ENCODE peak calls at places on chromosomes 7 and 10, in eight cellular contexts. One of them, this sample, is unnamed.
A peak's percentile ranks its signal among the peaks of the same experiment; 100 is the strongest.

GRCh38 chr7:149440222-149440621 is 20.6 kb downstream of the ZNF777 start:
- DNase-seq in iPS DF 19.7: no peak
- DNase-seq in NCI-H1105: no peak
- DNase-seq in C1 segment of cervical spinal cord: no peak
- DNase-seq in breast epithelium: no peak
- DNase-seq in AML-193: no peak
- DNase-seq in NCI-H82: no peak
- DNase-seq in T-helper 9 cell: no peak
- DNase-seq in this sample: no peak

GRCh38 chr10:113616244-113617074 is 47.4 kb downstream of the NRAP start:
- DNase-seq in iPS DF 19.7: no peak
- DNase-seq in NCI-H1105: peak; percentile 3
- DNase-seq in C1 segment of cervical spinal cord: no peak
- DNase-seq in breast epithelium: no peak
- DNase-seq in AML-193: peak; percentile 10
- DNase-seq in NCI-H82: no peak
- DNase-seq in T-helper 9 cell: no peak
- DNase-seq in this sample: peak; percentile 46

GRCh38 chr7:157875230-157876179 is 538.7 kb downstream of the DNAJB6 start:
- DNase-seq in iPS DF 19.7: no peak
- DNase-seq in NCI-H1105: no peak
- DNase-seq in C1 segment of cervical spinal cord: no peak
- DNase-seq in breast epithelium: no peak
- DNase-seq in AML-193: no peak
- DNase-seq in NCI-H82: peak; percentile 11
- DNase-seq in T-helper 9 cell: peak; percentile 26
- DNase-seq in this sample: peak; percentile 3

GRCh38 chr7:43071604-43072003 is 40.8 kb upstream of the HECW1 start:
- DNase-seq in iPS DF 19.7: peak; percentile 69
- DNase-seq in NCI-H1105: no peak
- DNase-seq in C1 segment of cervical spinal cord: no peak
- DNase-seq in breast epithelium: no peak
- DNase-seq in AML-193: peak; percentile 0
- DNase-seq in NCI-H82: peak; percentile 25
- DNase-seq in T-helper 9 cell: no peak
- DNase-seq in this sample: peak; percentile 25

GRCh38 chr7:135785065-135785464 is 36.5 kb upstream of the FAM180A start:
- DNase-seq in iPS DF 19.7: no peak
- DNase-seq in NCI-H1105: no peak
- DNase-seq in C1 segment of cervical spinal cord: no peak
- DNase-seq in breast epithelium: no peak
- DNase-seq in AML-193: no peak
- DNase-seq in NCI-H82: no peak
- DNase-seq in T-helper 9 cell: no peak
- DNase-seq in this sample: no peak

GRCh38 chr10:124875596-124875995 is 66.3 kb upstream of the ZRANB1 start:
- DNase-seq in iPS DF 19.7: no peak
- DNase-seq in NCI-H1105: no peak
- DNase-seq in C1 segment of cervical spinal cord: no peak
- DNase-seq in breast epithelium: no peak
- DNase-seq in AML-193: no peak
- DNase-seq in NCI-H82: peak; percentile 20
- DNase-seq in T-helper 9 cell: no peak
- DNase-seq in this sample: peak; percentile 74

GRCh38 chr7:4174451-4174850 is 507.6 kb upstream of the FOXK1 start:
- DNase-seq in iPS DF 19.7: no peak
- DNase-seq in NCI-H1105: no peak
- DNase-seq in C1 segment of cervical spinal cord: no peak
- DNase-seq in breast epithelium: no peak
- DNase-seq in AML-193: no peak
- DNase-seq in NCI-H82: no peak
- DNase-seq in T-helper 9 cell: no peak
- DNase-seq in this sample: no peak

GRCh38 chr7:84372155-84372621 is 177.6 kb upstream of the SEMA3A start:
- DNase-seq in iPS DF 19.7: no peak
- DNase-seq in NCI-H1105: no peak
- DNase-seq in C1 segment of cervical spinal cord: no peak
- DNase-seq in breast epithelium: no peak
- DNase-seq in AML-193: no peak
- DNase-seq in NCI-H82: peak; percentile 80
- DNase-seq in T-helper 9 cell: no peak
- DNase-seq in this sample: peak; percentile 96

GRCh38 chr10:88965016-88965415 is 12.4 kb upstream of the ACTA2 start:
- DNase-seq in iPS DF 19.7: no peak
- DNase-seq in NCI-H1105: no peak
- DNase-seq in C1 segment of cervical spinal cord: no peak
- DNase-seq in breast epithelium: no peak
- DNase-seq in AML-193: no peak
- DNase-seq in NCI-H82: no peak
- DNase-seq in T-helper 9 cell: no peak
- DNase-seq in this sample: peak; percentile 18

GRCh38 chr10:30705625-30706149 is 76.1 kb upstream of the LYZL2 start:
- DNase-seq in iPS DF 19.7: no peak
- DNase-seq in NCI-H1105: no peak
- DNase-seq in C1 segment of cervical spinal cord: no peak
- DNase-seq in breast epithelium: no peak
- DNase-seq in AML-193: no peak
- DNase-seq in NCI-H82: no peak
- DNase-seq in T-helper 9 cell: no peak
- DNase-seq in this sample: no peak

GRCh38 chr10:123958221-123958620 is 66.6 kb upstream of the CPXM2 start:
- DNase-seq in iPS DF 19.7: no peak
- DNase-seq in NCI-H1105: no peak
- DNase-seq in C1 segment of cervical spinal cord: no peak
- DNase-seq in breast epithelium: no peak
- DNase-seq in AML-193: no peak
- DNase-seq in NCI-H82: no peak
- DNase-seq in T-helper 9 cell: no peak
- DNase-seq in this sample: no peak

GRCh38 chr10:71234017-71234894 is 21.9 kb downstream of the UNC5B start:
- DNase-seq in iPS DF 19.7: no peak
- DNase-seq in NCI-H1105: no peak
- DNase-seq in C1 segment of cervical spinal cord: no peak
- DNase-seq in breast epithelium: no peak
- DNase-seq in AML-193: peak; percentile 43
- DNase-seq in NCI-H82: no peak
- DNase-seq in T-helper 9 cell: no peak
- DNase-seq in this sample: no peak

GRCh38 chr10:5647507-5648240 is 18.7 kb downstream of the ASB13 start:
- DNase-seq in iPS DF 19.7: no peak
- DNase-seq in NCI-H1105: no peak
- DNase-seq in C1 segment of cervical spinal cord: no peak
- DNase-seq in breast epithelium: no peak
- DNase-seq in AML-193: no peak
- DNase-seq in NCI-H82: no peak
- DNase-seq in T-helper 9 cell: no peak
- DNase-seq in this sample: no peak

GRCh38 chr7:128257458-128257857 is 16.4 kb downstream of the LEP start:
- DNase-seq in iPS DF 19.7: no peak
- DNase-seq in NCI-H1105: no peak
- DNase-seq in C1 segment of cervical spinal cord: no peak
- DNase-seq in breast epithelium: no peak
- DNase-seq in AML-193: no peak
- DNase-seq in NCI-H82: no peak
- DNase-seq in T-helper 9 cell: no peak
- DNase-seq in this sample: no peak

GRCh38 chr10:78264361-78264760 is 230.7 kb downstream of the RPS24 start:
- DNase-seq in iPS DF 19.7: no peak
- DNase-seq in NCI-H1105: no peak
- DNase-seq in C1 segment of cervical spinal cord: peak; percentile 22
- DNase-seq in breast epithelium: no peak
- DNase-seq in AML-193: no peak
- DNase-seq in NCI-H82: no peak
- DNase-seq in T-helper 9 cell: no peak
- DNase-seq in this sample: no peak

This sample was measured in GM23248.